ENCODE peak calls at places on chromosomes 16 and 17, in five cellular contexts. One of them, this sample, is unnamed.
A peak's percentile ranks its signal among the peaks of the same experiment; 100 is the strongest.

GRCh38 chr17:30021708-30022317 is 80.4 kb downstream of the EFCAB5 start:
- DNase-seq in naive thymus-derived CD8-positive, alpha-beta T cell: peak; percentile 23
- DNase-seq in stimulated activated CD8-positive, alpha-beta memory T cell treated with anti-CD3 and anti-CD28 coated beads, Interleukin-15, amount 100 ng/mL, for 48 hours: no peak
- DNase-seq in stimulated activated CD4-positive, alpha-beta T cell treated with anti-CD3 and anti-CD28 coated beads, TNF-alpha, amount 100 ng/mL, for 48 hours: no peak
- DNase-seq in pancreas: no peak
- DNase-seq in this sample: peak; percentile 3

GRCh38 chr16:88727871-88728270 is 21.6 kb downstream of the CTU2 start:
- DNase-seq in naive thymus-derived CD8-positive, alpha-beta T cell: no peak
- DNase-seq in stimulated activated CD8-positive, alpha-beta memory T cell treated with anti-CD3 and anti-CD28 coated beads, Interleukin-15, amount 100 ng/mL, for 48 hours: no peak
- DNase-seq in stimulated activated CD4-positive, alpha-beta T cell treated with anti-CD3 and anti-CD28 coated beads, TNF-alpha, amount 100 ng/mL, for 48 hours: no peak
- DNase-seq in pancreas: no peak
- DNase-seq in this sample: no peak

GRCh38 chr16:66539628-66540469 is 10.1 kb downstream of the TK2 start:
- DNase-seq in naive thymus-derived CD8-positive, alpha-beta T cell: no peak
- DNase-seq in pancreas: no peak
- DNase-seq in stimulated activated CD4-positive, alpha-beta T cell treated with anti-CD3 and anti-CD28 coated beads, TNF-alpha, amount 100 ng/mL, for 48 hours: no peak
- DNase-seq in stimulated activated CD8-positive, alpha-beta memory T cell treated with anti-CD3 and anti-CD28 coated beads, Interleukin-15, amount 100 ng/mL, for 48 hours: no peak
- DNase-seq in this sample: no peak

GRCh38 chr16:10981697-10982216 is 37.4 kb downstream of the CLEC16A start:
- DNase-seq in stimulated activated CD4-positive, alpha-beta T cell treated with anti-CD3 and anti-CD28 coated beads, TNF-alpha, amount 100 ng/mL, for 48 hours: no peak
- DNase-seq in pancreas: no peak
- DNase-seq in stimulated activated CD8-positive, alpha-beta memory T cell treated with anti-CD3 and anti-CD28 coated beads, Interleukin-15, amount 100 ng/mL, for 48 hours: no peak
- DNase-seq in naive thymus-derived CD8-positive, alpha-beta T cell: no peak
- DNase-seq in this sample: no peak

GRCh38 chr16:54455021-54455725 is 168.6 kb upstream of the IRX3 start:
- DNase-seq in stimulated activated CD8-positive, alpha-beta memory T cell treated with anti-CD3 and anti-CD28 coated beads, Interleukin-15, amount 100 ng/mL, for 48 hours: no peak
- DNase-seq in naive thymus-derived CD8-positive, alpha-beta T cell: no peak
- DNase-seq in stimulated activated CD4-positive, alpha-beta T cell treated with anti-CD3 and anti-CD28 coated beads, TNF-alpha, amount 100 ng/mL, for 48 hours: no peak
- DNase-seq in pancreas: no peak
- DNase-seq in this sample: no peak

GRCh38 chr17:2083613-2084128 is 28.8 kb downstream of the HIC1 start:
- DNase-seq in stimulated activated CD4-positive, alpha-beta T cell treated with anti-CD3 and anti-CD28 coated beads, TNF-alpha, amount 100 ng/mL, for 48 hours: no peak
- DNase-seq in naive thymus-derived CD8-positive, alpha-beta T cell: no peak
- DNase-seq in stimulated activated CD8-positive, alpha-beta memory T cell treated with anti-CD3 and anti-CD28 coated beads, Interleukin-15, amount 100 ng/mL, for 48 hours: no peak
- DNase-seq in pancreas: no peak
- DNase-seq in this sample: no peak

GRCh38 chr17:17527534-17527933 is 31.3 kb upstream of the RASD1 start:
- DNase-seq in naive thymus-derived CD8-positive, alpha-beta T cell: no peak
- DNase-seq in stimulated activated CD4-positive, alpha-beta T cell treated with anti-CD3 and anti-CD28 coated beads, TNF-alpha, amount 100 ng/mL, for 48 hours: no peak
- DNase-seq in stimulated activated CD8-positive, alpha-beta memory T cell treated with anti-CD3 and anti-CD28 coated beads, Interleukin-15, amount 100 ng/mL, for 48 hours: no peak
- DNase-seq in pancreas: peak; percentile 9
- DNase-seq in this sample: no peak

GRCh38 chr17:55531053-55531728 is 19.9 kb upstream of the SMIM36 start:
- DNase-seq in stimulated activated CD4-positive, alpha-beta T cell treated with anti-CD3 and anti-CD28 coated beads, TNF-alpha, amount 100 ng/mL, for 48 hours: no peak
- DNase-seq in stimulated activated CD8-positive, alpha-beta memory T cell treated with anti-CD3 and anti-CD28 coated beads, Interleukin-15, amount 100 ng/mL, for 48 hours: no peak
- DNase-seq in naive thymus-derived CD8-positive, alpha-beta T cell: no peak
- DNase-seq in pancreas: no peak
- DNase-seq in this sample: no peak

GRCh38 chr16:30889721-30890120 is 4.2 kb downstream of the BCL7C start:
- DNase-seq in stimulated activated CD4-positive, alpha-beta T cell treated with anti-CD3 and anti-CD28 coated beads, TNF-alpha, amount 100 ng/mL, for 48 hours: no peak
- DNase-seq in pancreas: no peak
- DNase-seq in stimulated activated CD8-positive, alpha-beta memory T cell treated with anti-CD3 and anti-CD28 coated beads, Interleukin-15, amount 100 ng/mL, for 48 hours: no peak
- DNase-seq in naive thymus-derived CD8-positive, alpha-beta T cell: no peak
- DNase-seq in this sample: no peak

GRCh38 chr17:83079340-83079747 is at the start of gene METRNL:
- DNase-seq in naive thymus-derived CD8-positive, alpha-beta T cell: peak; percentile 40
- DNase-seq in stimulated activated CD4-positive, alpha-beta T cell treated with anti-CD3 and anti-CD28 coated beads, TNF-alpha, amount 100 ng/mL, for 48 hours: no peak
- DNase-seq in stimulated activated CD8-positive, alpha-beta memory T cell treated with anti-CD3 and anti-CD28 coated beads, Interleukin-15, amount 100 ng/mL, for 48 hours: peak; percentile 59
- DNase-seq in pancreas: peak; percentile 87
- DNase-seq in this sample: peak; percentile 62

This sample was measured in NK-92 treated with Interleukin-12 subunit alpha and Interleukin-12 subunit beta, amount 100 ng/mL, for 24 hours.